ENCODE peak calls at places on chromosomes 1 and 21, in seven cellular contexts. One of them, this sample, is unnamed.

GRCh38 chr21:44653123-44653522 is 1.3 kb downstream of the KRTAP12-4 start:
- DNase-seq in GM12878: no peak
- DNase-seq in K562: peak
- DNase-seq in HCT116: no peak
- DNase-seq in HepG2: no peak
- DNase-seq in H1: no peak
- DNase-seq in SK-N-SH: no peak
- DNase-seq in this sample: no peak

GRCh38 chr1:3858231-3858981 is 1.1 kb downstream of the DFFB start:
- DNase-seq in GM12878: no peak
- DNase-seq in K562: no peak
- DNase-seq in HCT116: no peak
- DNase-seq in HepG2: peak
- DNase-seq in H1: peak
- DNase-seq in SK-N-SH: peak
- DNase-seq in this sample: peak

GRCh38 chr1:155017946-155018316 is 15.3 kb downstream of the ZBTB7B start:
- DNase-seq in GM12878: no peak
- DNase-seq in K562: peak
- DNase-seq in HCT116: no peak
- DNase-seq in HepG2: no peak
- DNase-seq in H1: peak
- DNase-seq in SK-N-SH: no peak
- DNase-seq in this sample: no peak

GRCh38 chr1:88035578-88035977 is 648.5 kb upstream of the PKN2 start:
- DNase-seq in GM12878: no peak
- DNase-seq in K562: no peak
- DNase-seq in HCT116: no peak
- DNase-seq in HepG2: no peak
- DNase-seq in H1: no peak
- DNase-seq in SK-N-SH: no peak
- DNase-seq in this sample: no peak

GRCh38 chr1:96145486-96145885 is 576.1 kb upstream of the PTBP2 start:
- DNase-seq in GM12878: no peak
- DNase-seq in K562: no peak
- DNase-seq in HCT116: no peak
- DNase-seq in HepG2: no peak
- DNase-seq in H1: no peak
- DNase-seq in SK-N-SH: no peak
- DNase-seq in this sample: no peak

GRCh38 chr1:195082183-195082582 is 1526.1 kb downstream of the KCNT2 start:
- DNase-seq in GM12878: no peak
- DNase-seq in K562: no peak
- DNase-seq in HCT116: no peak
- DNase-seq in HepG2: no peak
- DNase-seq in H1: no peak
- DNase-seq in SK-N-SH: no peak
- DNase-seq in this sample: no peak

GRCh38 chr1:153612111-153612754 is 704 bp downstream of the S100A16 start:
- DNase-seq in GM12878: no peak
- DNase-seq in K562: no peak
- DNase-seq in HCT116: no peak
- DNase-seq in HepG2: no peak
- DNase-seq in H1: no peak
- DNase-seq in SK-N-SH: no peak
- DNase-seq in this sample: no peak

GRCh38 chr1:25505706-25506385 is 37.6 kb upstream of the LDLRAP1 start:
- DNase-seq in GM12878: no peak
- DNase-seq in K562: no peak
- DNase-seq in HCT116: no peak
- DNase-seq in HepG2: no peak
- DNase-seq in H1: no peak
- DNase-seq in SK-N-SH: no peak
- DNase-seq in this sample: no peak

GRCh38 chr1:13960376-13960987 is 260.5 kb downstream of the PRDM2 start:
- DNase-seq in GM12878: peak
- DNase-seq in K562: peak
- DNase-seq in HCT116: peak
- DNase-seq in HepG2: peak
- DNase-seq in H1: peak
- DNase-seq in SK-N-SH: peak
- DNase-seq in this sample: peak

GRCh38 chr1:227351443-227351842 is 33.2 kb upstream of the CDC42BPA start:
- DNase-seq in GM12878: no peak
- DNase-seq in K562: no peak
- DNase-seq in HCT116: no peak
- DNase-seq in HepG2: no peak
- DNase-seq in H1: no peak
- DNase-seq in SK-N-SH: peak
- DNase-seq in this sample: no peak

GRCh38 chr1:78427506-78427905 is 63.3 kb upstream of the PTGFR start:
- DNase-seq in GM12878: no peak
- DNase-seq in K562: no peak
- DNase-seq in HCT116: no peak
- DNase-seq in HepG2: no peak
- DNase-seq in H1: no peak
- DNase-seq in SK-N-SH: no peak
- DNase-seq in this sample: no peak

GRCh38 chr1:167821969-167822685 is 91.8 kb downstream of the ADCY10 start:
- DNase-seq in GM12878: no peak
- DNase-seq in K562: no peak
- DNase-seq in HCT116: no peak
- DNase-seq in HepG2: no peak
- DNase-seq in H1: no peak
- DNase-seq in SK-N-SH: no peak
- DNase-seq in this sample: no peak

GRCh38 chr1:18581420-18581880 is 49.2 kb upstream of the PAX7 start:
- DNase-seq in GM12878: no peak
- DNase-seq in K562: peak
- DNase-seq in HCT116: no peak
- DNase-seq in HepG2: no peak
- DNase-seq in H1: peak
- DNase-seq in SK-N-SH: peak
- DNase-seq in this sample: peak

GRCh38 chr21:44408226-44408625 is 47.1 kb upstream of the LRRC3 start:
- DNase-seq in GM12878: no peak
- DNase-seq in K562: no peak
- DNase-seq in HCT116: no peak
- DNase-seq in HepG2: no peak
- DNase-seq in H1: no peak
- DNase-seq in SK-N-SH: peak
- DNase-seq in this sample: no peak

GRCh38 chr1:203577874-203578464 is 48.7 kb upstream of the ATP2B4 start:
- DNase-seq in GM12878: no peak
- DNase-seq in K562: no peak
- DNase-seq in HCT116: no peak
- DNase-seq in HepG2: no peak
- DNase-seq in H1: no peak
- DNase-seq in SK-N-SH: no peak
- DNase-seq in this sample: no peak

GRCh38 chr21:17925000-17925610 is 105.9 kb upstream of the C21orf91 start:
- DNase-seq in GM12878: peak
- DNase-seq in K562: peak
- DNase-seq in HCT116: peak
- DNase-seq in HepG2: peak
- DNase-seq in H1: peak
- DNase-seq in SK-N-SH: peak
- DNase-seq in this sample: peak

GRCh38 chr1:31627930-31628421 is 10.5 kb downstream of the HCRTR1 start:
- DNase-seq in GM12878: no peak
- DNase-seq in K562: no peak
- DNase-seq in HCT116: no peak
- DNase-seq in HepG2: no peak
- DNase-seq in H1: no peak
- DNase-seq in SK-N-SH: peak
- DNase-seq in this sample: no peak

GRCh38 chr1:47824297-47824696 is 172.9 kb downstream of the TRABD2B start:
- DNase-seq in GM12878: no peak
- DNase-seq in K562: no peak
- DNase-seq in HCT116: no peak
- DNase-seq in HepG2: no peak
- DNase-seq in H1: no peak
- DNase-seq in SK-N-SH: no peak
- DNase-seq in this sample: no peak

GRCh38 chr1:1080122-1080753 is 6.1 kb upstream of the RNF223 start:
- DNase-seq in GM12878: no peak
- DNase-seq in K562: peak
- DNase-seq in HCT116: peak
- DNase-seq in HepG2: peak
- DNase-seq in H1: peak
- DNase-seq in SK-N-SH: peak
- DNase-seq in this sample: peak

GRCh38 chr1:81760487-81761097 is 40.1 kb upstream of the ADGRL2 start:
- DNase-seq in GM12878: no peak
- DNase-seq in K562: no peak
- DNase-seq in HCT116: no peak
- DNase-seq in HepG2: no peak
- DNase-seq in H1: no peak
- DNase-seq in SK-N-SH: peak
- DNase-seq in this sample: peak
- TF ChIP-seq JUND in GM12878: no peak
- TF ChIP-seq JUND in K562: no peak
- TF ChIP-seq JUND in HCT116: no peak
- TF ChIP-seq JUND in HepG2: no peak
- TF ChIP-seq JUND in H1: no peak
- TF ChIP-seq JUND in SK-N-SH: no peak
- TF ChIP-seq JUND in this sample: no peak

GRCh38 chr1:67578397-67579020 is 106.5 kb upstream of the GADD45A start:
- DNase-seq in GM12878: no peak
- DNase-seq in K562: no peak
- DNase-seq in HCT116: no peak
- DNase-seq in HepG2: peak
- DNase-seq in H1: no peak
- DNase-seq in SK-N-SH: no peak
- DNase-seq in this sample: no peak
- TF ChIP-seq JUND in GM12878: no peak
- TF ChIP-seq JUND in K562: no peak
- TF ChIP-seq JUND in HCT116: no peak
- TF ChIP-seq JUND in HepG2: no peak
- TF ChIP-seq JUND in H1: no peak
- TF ChIP-seq JUND in SK-N-SH: no peak
- TF ChIP-seq JUND in this sample: no peak

GRCh38 chr1:15296602-15297321 is 49.7 kb downstream of the FHAD1 start:
- DNase-seq in GM12878: no peak
- DNase-seq in K562: no peak
- DNase-seq in HCT116: no peak
- DNase-seq in HepG2: no peak
- DNase-seq in H1: no peak
- DNase-seq in SK-N-SH: no peak
- DNase-seq in this sample: no peak
- TF ChIP-seq JUND in GM12878: no peak
- TF ChIP-seq JUND in K562: no peak
- TF ChIP-seq JUND in HCT116: no peak
- TF ChIP-seq JUND in HepG2: no peak
- TF ChIP-seq JUND in H1: no peak
- TF ChIP-seq JUND in SK-N-SH: no peak
- TF ChIP-seq JUND in this sample: no peak

GRCh38 chr21:27555996-27556395 is 589.1 kb upstream of the ADAMTS5 start:
- DNase-seq in GM12878: no peak
- DNase-seq in K562: no peak
- DNase-seq in HCT116: no peak
- DNase-seq in HepG2: no peak
- DNase-seq in H1: no peak
- DNase-seq in SK-N-SH: no peak
- DNase-seq in this sample: no peak
- TF ChIP-seq JUND in GM12878: no peak
- TF ChIP-seq JUND in K562: no peak
- TF ChIP-seq JUND in HCT116: no peak
- TF ChIP-seq JUND in HepG2: no peak
- TF ChIP-seq JUND in H1: no peak
- TF ChIP-seq JUND in SK-N-SH: no peak
- TF ChIP-seq JUND in this sample: no peak

GRCh38 chr1:238052496-238053266 is 162.0 kb upstream of the ZP4 start:
- DNase-seq in GM12878: no peak
- DNase-seq in K562: no peak
- DNase-seq in HCT116: no peak
- DNase-seq in HepG2: no peak
- DNase-seq in H1: no peak
- DNase-seq in SK-N-SH: no peak
- DNase-seq in this sample: no peak
- TF ChIP-seq JUND in GM12878: no peak
- TF ChIP-seq JUND in K562: no peak
- TF ChIP-seq JUND in HCT116: no peak
- TF ChIP-seq JUND in HepG2: no peak
- TF ChIP-seq JUND in H1: no peak
- TF ChIP-seq JUND in SK-N-SH: no peak
- TF ChIP-seq JUND in this sample: no peak

GRCh38 chr1:21966247-21967000 is 10.4 kb upstream of the CELA3B start:
- DNase-seq in GM12878: no peak
- DNase-seq in K562: no peak
- DNase-seq in HCT116: no peak
- DNase-seq in HepG2: peak
- DNase-seq in H1: no peak
- DNase-seq in SK-N-SH: no peak
- DNase-seq in this sample: no peak
- TF ChIP-seq JUND in GM12878: no peak
- TF ChIP-seq JUND in K562: peak
- TF ChIP-seq JUND in HCT116: no peak
- TF ChIP-seq JUND in HepG2: no peak
- TF ChIP-seq JUND in H1: no peak
- TF ChIP-seq JUND in SK-N-SH: no peak
- TF ChIP-seq JUND in this sample: no peak

DNA sequence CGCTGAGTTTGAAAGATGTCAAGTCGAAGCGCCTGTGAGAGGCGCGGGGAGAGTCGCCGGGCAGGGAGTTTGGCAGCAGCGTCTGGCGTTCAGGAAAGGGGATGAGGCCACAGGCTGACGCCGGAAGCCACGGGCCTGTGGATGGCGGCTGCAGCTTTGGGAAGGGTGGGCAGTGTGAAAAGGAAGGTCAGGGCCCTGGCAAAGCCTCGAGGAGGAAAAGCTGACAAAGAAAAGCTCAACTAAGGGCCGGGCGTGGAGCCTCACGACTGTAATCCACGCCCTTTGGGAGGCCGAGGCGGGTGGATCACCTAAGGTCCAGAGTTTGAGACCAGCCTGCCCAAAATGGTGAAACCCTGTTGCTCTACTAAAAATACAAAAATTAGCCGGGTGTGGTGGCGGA is 25.2 kb upstream of the COX20 start:
- DNase-seq in GM12878: no peak
- DNase-seq in K562: no peak
- DNase-seq in HCT116: no peak
- DNase-seq in HepG2: no peak
- DNase-seq in H1: no peak
- DNase-seq in SK-N-SH: no peak
- DNase-seq in this sample: no peak
- TF ChIP-seq JUND in GM12878: no peak
- TF ChIP-seq JUND in K562: no peak
- TF ChIP-seq JUND in HCT116: no peak
- TF ChIP-seq JUND in HepG2: no peak
- TF ChIP-seq JUND in H1: no peak
- TF ChIP-seq JUND in SK-N-SH: no peak
- TF ChIP-seq JUND in this sample: no peak

DNA sequence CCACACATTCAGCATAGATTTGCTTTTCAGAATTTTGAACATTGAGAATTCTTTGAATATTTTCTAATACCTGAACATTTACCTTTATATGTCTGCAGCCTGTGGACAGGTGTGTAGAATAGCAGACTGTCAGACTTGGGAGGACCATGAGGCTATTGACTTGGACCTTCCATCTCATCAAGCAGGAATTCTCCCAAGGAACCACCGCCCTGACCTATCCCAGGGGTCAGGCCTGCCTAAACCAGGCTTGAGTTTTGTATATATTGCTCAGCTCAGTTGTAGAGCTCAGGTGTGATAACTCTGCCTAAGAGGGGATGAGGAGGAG is 53.2 kb downstream of the RUNX1 start:
- DNase-seq in GM12878: no peak
- DNase-seq in K562: no peak
- DNase-seq in HCT116: no peak
- DNase-seq in HepG2: no peak
- DNase-seq in H1: no peak
- DNase-seq in SK-N-SH: no peak
- DNase-seq in this sample: no peak
- TF ChIP-seq JUND in GM12878: no peak
- TF ChIP-seq JUND in K562: no peak
- TF ChIP-seq JUND in HCT116: no peak
- TF ChIP-seq JUND in HepG2: no peak
- TF ChIP-seq JUND in H1: no peak
- TF ChIP-seq JUND in SK-N-SH: no peak
- TF ChIP-seq JUND in this sample: no peak

This sample was measured in T47D.